ENCODE peak calls at places on chromosomes 1 and 21, in seven cellular contexts. I is stimulated activated CD4-positive, alpha-beta T cell treated with anti-CD3 and anti-CD28 coated beads, Interleukin-12 subunit alpha, Interleukin-12 subunit beta, amount 100 ng/mL, for 48 hours; N is H1; U is Daoy; X is SW480; P is caudate nucleus; T is DMS79 treated with DMSO at 0.1 percent for 48 hours. R is an unnamed sample.

GRCh38 chr1:197787056-197787455 is 11.8 kb upstream of the DENND1B start:
- DNase-seq in X (no peak), U (peak), N (no peak), I (no peak), P (no peak), T (no peak), R (no peak)

GRCh38 chr1:232421143-232421796 is 208.7 kb downstream of the SIPA1L2 start:
- DNase-seq in N (no peak), U (no peak), P (no peak), T (peak), X (no peak), I (no peak), R (no peak)

GRCh38 chr1:212529211-212529731 is 79.3 kb upstream of the ATF3 start:
- DNase-seq in N (no peak), U (no peak), T (peak), I (no peak), P (no peak), X (no peak), R (no peak)

GRCh38 chr1:220761688-220762427 is 13.7 kb downstream of the MTARC2 start:
- DNase-seq in U (no peak), N (no peak), T (no peak), P (no peak), X (no peak), I (no peak), R (no peak)

GRCh38 chr1:15178571-15179484 is 25.3 kb downstream of the TMEM51 start:
- DNase-seq in N (no peak), I (no peak), X (peak), U (peak), P (no peak), T (no peak), R (no peak)

GRCh38 chr1:180842052-180842451 is 70.6 kb upstream of the KIAA1614 start:
- DNase-seq in N (no peak), I (no peak), T (peak), P (no peak), X (no peak), U (no peak), R (no peak)

GRCh38 chr1:62285984-62286481 is 33.2 kb downstream of the KANK4 start:
- DNase-seq in N (no peak), X (no peak), T (peak), U (no peak), I (no peak), P (no peak), R (no peak)

GRCh38 chr21:43806017-43806710 is 16.8 kb downstream of the RRP1 start:
- DNase-seq in T (no peak), I (no peak), X (no peak), N (no peak), U (no peak), P (no peak), R (no peak)

GRCh38 chr1:202684716-202685115 is 25.5 kb downstream of the SYT2 start:
- DNase-seq in T (no peak), I (no peak), U (peak), X (no peak), P (no peak), N (no peak), R (no peak)

GRCh38 chr1:77465139-77465538 is 183.3 kb downstream of the AK5 start:
- DNase-seq in T (no peak), X (no peak), P (no peak), I (no peak), N (no peak), U (no peak), R (no peak)

GRCh38 chr1:71413441-71414170 is 332.8 kb upstream of the ZRANB2 start:
- DNase-seq in I (no peak), T (no peak), P (no peak), U (no peak), X (no peak), N (no peak), R (no peak)

GRCh38 chr1:101071470-101071886 is 45.9 kb upstream of the DPH5 start:
- DNase-seq in T (peak), U (no peak), P (no peak), N (no peak), I (no peak), X (no peak), R (no peak)

GRCh38 chr1:159122005-159122621 is 45.5 kb upstream of the AIM2 start:
- DNase-seq in P (no peak), U (peak), X (no peak), N (no peak), T (no peak), I (no peak), R (no peak)